ENCODE peak calls at places on chromosomes 6 and 20, in four cellular contexts. M is lower leg skin; L is activated CD4-positive, alpha-beta T cell treated with anti-CD3 and anti-CD28 coated beads, Interleukin-2, amount 50 U/mL, for 48 hours; R is stimulated activated naive CD8-positive, alpha-beta T cell treated with anti-CD3 and anti-CD28 coated beads, Interleukin-15, Interleukin-2, amounts not matched to agents 100 U/mL and 50 U/mL, for 24 hours. I is an unnamed sample.

GRCh38 chr20:11844691-11845090 is 73.0 kb upstream of the BTBD3 start:
- DNase-seq in M (no peak), L (no peak), R (no peak), I (no peak)

GRCh38 chr20:675453-676314 is at the start of gene SCRT2:
- DNase-seq in M (no peak), L (peak; percentile 73), R (peak; percentile 75), I (peak; percentile 56)

GRCh38 chr6:133817460-133818047 is 71.4 kb upstream of the TCF21 start:
- DNase-seq in M (no peak), L (peak; percentile 68), R (peak; percentile 62), I (peak; percentile 25)

GRCh38 chr6:98957440-98957839 is 9.7 kb upstream of the FBXL4 start:
- DNase-seq in M (no peak), L (no peak), R (no peak), I (no peak)

GRCh38 chr20:49037962-49038387 is 8.1 kb upstream of the CSE1L start:
- DNase-seq in M (no peak), L (peak; percentile 21), R (peak; percentile 20), I (no peak)

GRCh38 chr6:166330612-166331011 is 11.7 kb downstream of the SFT2D1 start:
- DNase-seq in M (no peak), L (no peak), R (no peak), I (no peak)

GRCh38 chr6:43915213-43915869 is 145.3 kb downstream of the VEGFA start:
- DNase-seq in M (no peak), L (no peak), R (no peak), I (no peak)

GRCh38 chr6:2111162-2111677 is 134.2 kb downstream of the GMDS start:
- DNase-seq in M (no peak), L (no peak), R (no peak), I (no peak)

GRCh38 chr6:132007474-132008190 is 56.5 kb upstream of the CCN2 start:
- DNase-seq in M (no peak), L (no peak), R (no peak), I (no peak)

GRCh38 chr6:89729818-89730217 is 89.8 kb downstream of the MDN1 start:
- DNase-seq in M (no peak), L (no peak), R (no peak), I (no peak)

GRCh38 chr20:4022386-4023350 is 7.3 kb upstream of the RNF24 start:
- DNase-seq in M (no peak), L (no peak), R (no peak), I (no peak)

GRCh38 chr6:145044606-145045275 is 690.6 kb downstream of the EPM2A start:
- DNase-seq in M (no peak), L (no peak), R (no peak), I (no peak)

GRCh38 chr6:117264487-117265424 is 602 bp upstream of the VGLL2 start:
- DNase-seq in M (no peak), L (peak; percentile 27), R (no peak), I (no peak)

GRCh38 chr20:21548390-21549035 is 34.6 kb upstream of the NKX2-2 start:
- DNase-seq in M (no peak), L (peak; percentile 44), R (no peak), I (peak; percentile 22)

GRCh38 chr20:22464312-22465003 is 119.9 kb downstream of the FOXA2 start:
- DNase-seq in M (no peak), L (no peak), R (no peak), I (no peak)

GRCh38 chr6:47780510-47781356 is 1.1 kb upstream of the OPN5 start:
- DNase-seq in M (no peak), L (peak; percentile 20), R (peak; percentile 12), I (peak; percentile 1)

GRCh38 chr6:84508334-84508733 is 256.1 kb downstream of the TBX18 start:
- DNase-seq in M (no peak), L (no peak), R (no peak), I (no peak)

GRCh38 chr6:15897063-15897934 is 231.6 kb upstream of the MYLIP start:
- DNase-seq in M (peak; percentile 43), L (no peak), R (no peak), I (no peak)

GRCh38 chr6:21781075-21781474 is 187.5 kb downstream of the SOX4 start:
- DNase-seq in M (no peak), L (no peak), R (no peak), I (no peak)

GRCh38 chr6:165487347-165487746 is 175.7 kb downstream of the PDE10A start:
- DNase-seq in M (no peak), L (no peak), R (no peak), I (no peak)

GRCh38 chr6:13488015-13488895 is 855 bp upstream of the GFOD1 start:
- DNase-seq in M (no peak), L (peak; percentile 22), R (peak; percentile 47), I (no peak)

GRCh38 chr6:79797912-79798311 is 149.4 kb downstream of the ELOVL4 start:
- DNase-seq in M (no peak), L (no peak), R (no peak), I (no peak)

GRCh38 chr6:44671333-44671732 is 283.8 kb downstream of the CDC5L start:
- DNase-seq in M (no peak), L (no peak), R (no peak), I (no peak)

GRCh38 chr6:41405941-41406340 is 70.5 kb downstream of the NCR2 start:
- DNase-seq in M (no peak), L (no peak), R (no peak), I (no peak)

GRCh38 chr20:25065625-25066338 is 7.8 kb upstream of the ACSS1 start:
- DNase-seq in M (peak; percentile 74), L (peak; percentile 68), R (peak; percentile 52), I (peak; percentile 55)

GRCh38 chr6:125111219-125111983 is 42.2 kb upstream of the TPD52L1 start:
- DNase-seq in M (no peak), L (no peak), R (no peak), I (no peak)

GRCh38 chr6:23280445-23280844 is 711.1 kb downstream of the HDGFL1 start:
- DNase-seq in M (no peak), L (no peak), R (no peak), I (no peak)

I was measured in T-helper 9 cell.